ENCODE peak calls at places on chromosomes 4 and X, in eight cellular contexts. One of them, this sample, is unnamed. For H3K27me3 and H3K36me3, the result is how much of the 10 kb centered on the place peaks cover.

GRCh38 chr4:105191621-105192210 is 45.0 kb downstream of the TET2 start:
- DNase-seq in colonic mucosa: no peak
- DNase-seq in transverse colon: no peak
- DNase-seq in hepatocyte: no peak
- DNase-seq in upper lobe of left lung: no peak
- DNase-seq in ovary: no peak
- DNase-seq in naive thymus-derived CD4-positive, alpha-beta T cell: no peak
- DNase-seq in thyroid gland: no peak
- DNase-seq in this sample: no peak

GRCh38 chr4:88457307-88458090 is 580 bp downstream of the HERC5 start:
- DNase-seq in transverse colon: peak
- DNase-seq in upper lobe of left lung: peak
- DNase-seq in thyroid gland: peak
- DNase-seq in naive thymus-derived CD4-positive, alpha-beta T cell: peak
- DNase-seq in colonic mucosa: peak
- DNase-seq in hepatocyte: peak
- DNase-seq in ovary: peak
- DNase-seq in this sample: peak

GRCh38 chrX:148459343-148459742 is 41.1 kb upstream of the AFF2 start:
- DNase-seq in transverse colon: no peak
- DNase-seq in colonic mucosa: no peak
- DNase-seq in upper lobe of left lung: no peak
- DNase-seq in thyroid gland: no peak
- DNase-seq in hepatocyte: no peak
- DNase-seq in naive thymus-derived CD4-positive, alpha-beta T cell: no peak
- DNase-seq in ovary: no peak
- DNase-seq in this sample: no peak

GRCh38 chrX:46327229-46328081 is 217.8 kb downstream of the ZNF674 start:
- DNase-seq in colonic mucosa: peak
- DNase-seq in naive thymus-derived CD4-positive, alpha-beta T cell: no peak
- DNase-seq in transverse colon: peak
- DNase-seq in hepatocyte: peak
- DNase-seq in upper lobe of left lung: peak
- DNase-seq in thyroid gland: peak
- DNase-seq in ovary: no peak
- DNase-seq in this sample: peak

GRCh38 chr4:28621541-28621940 is 1760.9 kb downstream of the STIM2 start:
- DNase-seq in thyroid gland: no peak
- DNase-seq in ovary: no peak
- DNase-seq in naive thymus-derived CD4-positive, alpha-beta T cell: no peak
- DNase-seq in upper lobe of left lung: no peak
- DNase-seq in transverse colon: no peak
- DNase-seq in hepatocyte: no peak
- DNase-seq in colonic mucosa: no peak
- DNase-seq in this sample: no peak

GRCh38 chr4:7206856-7207567 is 14.7 kb downstream of the SORCS2 start:
- DNase-seq in hepatocyte: peak
- DNase-seq in naive thymus-derived CD4-positive, alpha-beta T cell: no peak
- DNase-seq in upper lobe of left lung: peak
- DNase-seq in thyroid gland: peak
- DNase-seq in ovary: peak
- DNase-seq in colonic mucosa: peak
- DNase-seq in transverse colon: peak
- DNase-seq in this sample: no peak

GRCh38 chrX:44042124-44042523 is 68.9 kb upstream of the NDP start:
- DNase-seq in naive thymus-derived CD4-positive, alpha-beta T cell: no peak
- DNase-seq in transverse colon: no peak
- DNase-seq in hepatocyte: no peak
- DNase-seq in upper lobe of left lung: no peak
- DNase-seq in colonic mucosa: no peak
- DNase-seq in ovary: no peak
- DNase-seq in thyroid gland: no peak
- DNase-seq in this sample: no peak

GRCh38 chrX:131837325-131837724 is 185.8 kb upstream of the STK26 start:
- DNase-seq in colonic mucosa: no peak
- DNase-seq in ovary: no peak
- DNase-seq in naive thymus-derived CD4-positive, alpha-beta T cell: no peak
- DNase-seq in upper lobe of left lung: no peak
- DNase-seq in hepatocyte: no peak
- DNase-seq in transverse colon: no peak
- DNase-seq in thyroid gland: no peak
- DNase-seq in this sample: no peak

GRCh38 chrX:150984164-150984824 is 1.2 kb downstream of the HMGB3 start:
- DNase-seq in transverse colon: no peak
- DNase-seq in colonic mucosa: no peak
- DNase-seq in hepatocyte: peak
- DNase-seq in naive thymus-derived CD4-positive, alpha-beta T cell: peak
- DNase-seq in thyroid gland: no peak
- DNase-seq in ovary: no peak
- DNase-seq in upper lobe of left lung: no peak
- DNase-seq in this sample: no peak

GRCh38 chrX:13864264-13864663 is 47.4 kb upstream of the GPM6B start:
- DNase-seq in colonic mucosa: no peak
- DNase-seq in ovary: no peak
- DNase-seq in transverse colon: no peak
- DNase-seq in thyroid gland: no peak
- DNase-seq in upper lobe of left lung: no peak
- DNase-seq in naive thymus-derived CD4-positive, alpha-beta T cell: no peak
- DNase-seq in hepatocyte: no peak
- DNase-seq in this sample: no peak

GRCh38 chr4:15717126-15717525 is 14.3 kb downstream of the BST1 start:
- DNase-seq in ovary: no peak
- DNase-seq in naive thymus-derived CD4-positive, alpha-beta T cell: no peak
- DNase-seq in hepatocyte: no peak
- DNase-seq in transverse colon: no peak
- DNase-seq in colonic mucosa: no peak
- DNase-seq in thyroid gland: no peak
- DNase-seq in upper lobe of left lung: no peak
- DNase-seq in this sample: no peak

GRCh38 chr4:130333241-130333759 is 1237.3 kb downstream of the C4orf33 start:
- DNase-seq in colonic mucosa: no peak
- DNase-seq in hepatocyte: no peak
- DNase-seq in ovary: no peak
- DNase-seq in naive thymus-derived CD4-positive, alpha-beta T cell: no peak
- DNase-seq in transverse colon: no peak
- DNase-seq in upper lobe of left lung: no peak
- DNase-seq in thyroid gland: no peak
- DNase-seq in this sample: no peak

GRCh38 chr4:123398803-123399637 is 2.4 kb downstream of the SPRY1 start:
- DNase-seq in transverse colon: peak
- DNase-seq in colonic mucosa: peak
- DNase-seq in hepatocyte: peak
- DNase-seq in naive thymus-derived CD4-positive, alpha-beta T cell: peak
- DNase-seq in upper lobe of left lung: peak
- DNase-seq in thyroid gland: peak
- DNase-seq in ovary: peak
- DNase-seq in this sample: peak

GRCh38 chrX:56787734-56788152 is 58.7 kb downstream of the NBDY start:
- DNase-seq in colonic mucosa: no peak
- DNase-seq in naive thymus-derived CD4-positive, alpha-beta T cell: no peak
- DNase-seq in ovary: no peak
- DNase-seq in upper lobe of left lung: peak
- DNase-seq in hepatocyte: no peak
- DNase-seq in thyroid gland: no peak
- DNase-seq in transverse colon: peak
- DNase-seq in this sample: no peak

GRCh38 chr4:23614284-23614892 is 275.5 kb downstream of the PPARGC1A start:
- DNase-seq in colonic mucosa: no peak
- DNase-seq in ovary: no peak
- DNase-seq in transverse colon: no peak
- DNase-seq in thyroid gland: peak
- DNase-seq in hepatocyte: peak
- DNase-seq in upper lobe of left lung: peak
- DNase-seq in naive thymus-derived CD4-positive, alpha-beta T cell: no peak
- DNase-seq in this sample: peak

GRCh38 chr4:19214591-19214990 is 1037.1 kb upstream of the SLIT2 start:
- DNase-seq in hepatocyte: peak
- DNase-seq in ovary: no peak
- DNase-seq in transverse colon: no peak
- DNase-seq in thyroid gland: no peak
- DNase-seq in colonic mucosa: no peak
- DNase-seq in naive thymus-derived CD4-positive, alpha-beta T cell: no peak
- DNase-seq in upper lobe of left lung: no peak
- DNase-seq in this sample: no peak

GRCh38 chr4:82851902-82852750 is 38.8 kb downstream of the SEC31A start:
- DNase-seq in naive thymus-derived CD4-positive, alpha-beta T cell: peak
- DNase-seq in upper lobe of left lung: no peak
- DNase-seq in thyroid gland: no peak
- DNase-seq in transverse colon: no peak
- DNase-seq in colonic mucosa: no peak
- DNase-seq in ovary: no peak
- DNase-seq in hepatocyte: peak
- DNase-seq in this sample: no peak

GRCh38 chr4:176548571-176548970 is 228.8 kb downstream of the SPCS3 start:
- DNase-seq in thyroid gland: no peak
- DNase-seq in colonic mucosa: no peak
- DNase-seq in transverse colon: no peak
- DNase-seq in upper lobe of left lung: no peak
- DNase-seq in hepatocyte: no peak
- DNase-seq in naive thymus-derived CD4-positive, alpha-beta T cell: no peak
- DNase-seq in ovary: no peak
- DNase-seq in this sample: no peak

GRCh38 chrX:123771449-123772064 is 38.7 kb upstream of the THOC2 start:
- DNase-seq in colonic mucosa: no peak
- DNase-seq in naive thymus-derived CD4-positive, alpha-beta T cell: no peak
- DNase-seq in hepatocyte: no peak
- DNase-seq in upper lobe of left lung: no peak
- DNase-seq in ovary: no peak
- DNase-seq in thyroid gland: no peak
- DNase-seq in transverse colon: no peak
- DNase-seq in this sample: no peak

GRCh38 chr4:165325732-165326512 is 1.5 kb upstream of the MSMO1 start:
- DNase-seq in naive thymus-derived CD4-positive, alpha-beta T cell: no peak
- DNase-seq in upper lobe of left lung: peak
- DNase-seq in hepatocyte: peak
- DNase-seq in thyroid gland: peak
- DNase-seq in ovary: peak
- DNase-seq in transverse colon: no peak
- DNase-seq in colonic mucosa: no peak
- DNase-seq in this sample: peak

GRCh38 chr4:17336524-17336941 is 175.4 kb downstream of the QDPR start:
- DNase-seq in thyroid gland: peak
- DNase-seq in colonic mucosa: peak
- DNase-seq in upper lobe of left lung: no peak
- DNase-seq in ovary: peak
- DNase-seq in naive thymus-derived CD4-positive, alpha-beta T cell: peak
- DNase-seq in transverse colon: peak
- DNase-seq in hepatocyte: no peak
- DNase-seq in this sample: no peak

GRCh38 chr4:54004463-54004862 is 59.9 kb downstream of the CHIC2 start:
- DNase-seq in thyroid gland: no peak
- DNase-seq in ovary: no peak
- DNase-seq in transverse colon: no peak
- DNase-seq in naive thymus-derived CD4-positive, alpha-beta T cell: no peak
- DNase-seq in colonic mucosa: no peak
- DNase-seq in upper lobe of left lung: no peak
- DNase-seq in hepatocyte: no peak
- DNase-seq in this sample: no peak

GRCh38 chrX:84133023-84133422 is 55.0 kb downstream of the RPS6KA6 start:
- DNase-seq in thyroid gland: no peak
- DNase-seq in hepatocyte: no peak
- DNase-seq in transverse colon: no peak
- DNase-seq in naive thymus-derived CD4-positive, alpha-beta T cell: no peak
- DNase-seq in colonic mucosa: no peak
- DNase-seq in upper lobe of left lung: no peak
- DNase-seq in ovary: no peak
- DNase-seq in this sample: no peak

GRCh38 chr4:20256381-20256881 is 4.7 kb downstream of the SLIT2 start:
- DNase-seq in transverse colon: no peak
- DNase-seq in colonic mucosa: no peak
- DNase-seq in naive thymus-derived CD4-positive, alpha-beta T cell: no peak
- DNase-seq in upper lobe of left lung: no peak
- DNase-seq in hepatocyte: no peak
- DNase-seq in ovary: no peak
- DNase-seq in thyroid gland: no peak
- DNase-seq in this sample: no peak
- H3K4me3 ChIP-seq in transverse colon: no peak
- H3K4me3 ChIP-seq in colonic mucosa: no peak
- H3K4me3 ChIP-seq in naive thymus-derived CD4-positive, alpha-beta T cell: no peak
- H3K4me3 ChIP-seq in upper lobe of left lung: peak
- H3K4me3 ChIP-seq in hepatocyte: peak
- H3K4me3 ChIP-seq in ovary: no peak
- H3K4me3 ChIP-seq in thyroid gland: no peak
- H3K4me3 ChIP-seq in this sample: no peak

GRCh38 chr4:173517781-173518371 is 12.2 kb downstream of the HAND2 start:
- DNase-seq in upper lobe of left lung: no peak
- DNase-seq in naive thymus-derived CD4-positive, alpha-beta T cell: no peak
- DNase-seq in colonic mucosa: no peak
- DNase-seq in thyroid gland: no peak
- DNase-seq in hepatocyte: peak
- DNase-seq in transverse colon: peak
- DNase-seq in ovary: peak
- DNase-seq in this sample: no peak

GRCh38 chr4:173518419-173519102 is 11.5 kb downstream of the HAND2 start:
- DNase-seq in thyroid gland: no peak
- DNase-seq in ovary: peak
- DNase-seq in transverse colon: no peak
- DNase-seq in upper lobe of left lung: no peak
- DNase-seq in naive thymus-derived CD4-positive, alpha-beta T cell: no peak
- DNase-seq in hepatocyte: peak
- DNase-seq in colonic mucosa: no peak
- DNase-seq in this sample: no peak

GRCh38 chr4:173515458-173515857 is 14.6 kb downstream of the HAND2 start:
- DNase-seq in hepatocyte: peak
- DNase-seq in transverse colon: no peak
- DNase-seq in thyroid gland: no peak
- DNase-seq in ovary: no peak
- DNase-seq in colonic mucosa: no peak
- DNase-seq in upper lobe of left lung: no peak
- DNase-seq in naive thymus-derived CD4-positive, alpha-beta T cell: no peak
- DNase-seq in this sample: no peak

GRCh38 chr4:173514641-173515217 is 15.3 kb downstream of the HAND2 start:
- DNase-seq in hepatocyte: peak
- DNase-seq in ovary: no peak
- DNase-seq in thyroid gland: no peak
- DNase-seq in colonic mucosa: no peak
- DNase-seq in transverse colon: no peak
- DNase-seq in upper lobe of left lung: no peak
- DNase-seq in naive thymus-derived CD4-positive, alpha-beta T cell: no peak
- DNase-seq in this sample: no peak

GRCh38 chr4:173516621-173517612 is 13.1 kb downstream of the HAND2 start:
- DNase-seq in ovary: peak
- DNase-seq in thyroid gland: no peak
- DNase-seq in upper lobe of left lung: no peak
- DNase-seq in naive thymus-derived CD4-positive, alpha-beta T cell: no peak
- DNase-seq in transverse colon: no peak
- DNase-seq in hepatocyte: peak
- DNase-seq in colonic mucosa: no peak
- DNase-seq in this sample: no peak
- H3K27me3 ChIP-seq in ovary: under half
- H3K27me3 ChIP-seq in thyroid gland: under half
- H3K27me3 ChIP-seq in upper lobe of left lung: half or more
- H3K27me3 ChIP-seq in naive thymus-derived CD4-positive, alpha-beta T cell: under half
- H3K27me3 ChIP-seq in transverse colon: half or more
- H3K27me3 ChIP-seq in hepatocyte: half or more
- H3K27me3 ChIP-seq in colonic mucosa: half or more
- H3K27me3 ChIP-seq in this sample: under half

GRCh38 chrX:76434103-76434741 is 6.7 kb downstream of the MAGEE1 start:
- DNase-seq in transverse colon: no peak
- DNase-seq in thyroid gland: no peak
- DNase-seq in ovary: no peak
- DNase-seq in upper lobe of left lung: no peak
- DNase-seq in colonic mucosa: no peak
- DNase-seq in hepatocyte: no peak
- DNase-seq in naive thymus-derived CD4-positive, alpha-beta T cell: no peak
- DNase-seq in this sample: no peak
- H3K36me3 ChIP-seq in transverse colon: under half
- H3K36me3 ChIP-seq in thyroid gland: under half
- H3K36me3 ChIP-seq in ovary: under half
- H3K36me3 ChIP-seq in upper lobe of left lung: under half
- H3K36me3 ChIP-seq in colonic mucosa: under half
- H3K36me3 ChIP-seq in hepatocyte: under half
- H3K36me3 ChIP-seq in naive thymus-derived CD4-positive, alpha-beta T cell: under half
- H3K36me3 ChIP-seq in this sample: under half

GRCh38 chr4:168852933-168853713 is 156.9 kb downstream of the CBR4 start:
- DNase-seq in upper lobe of left lung: no peak
- DNase-seq in ovary: no peak
- DNase-seq in naive thymus-derived CD4-positive, alpha-beta T cell: no peak
- DNase-seq in hepatocyte: no peak
- DNase-seq in thyroid gland: no peak
- DNase-seq in colonic mucosa: no peak
- DNase-seq in transverse colon: no peak
- DNase-seq in this sample: no peak
- H3K4me3 ChIP-seq in upper lobe of left lung: no peak
- H3K4me3 ChIP-seq in ovary: no peak
- H3K4me3 ChIP-seq in naive thymus-derived CD4-positive, alpha-beta T cell: no peak
- H3K4me3 ChIP-seq in hepatocyte: no peak
- H3K4me3 ChIP-seq in thyroid gland: no peak
- H3K4me3 ChIP-seq in colonic mucosa: no peak
- H3K4me3 ChIP-seq in transverse colon: no peak
- H3K4me3 ChIP-seq in this sample: no peak